ENCODE peak calls at places on chromosome X, in four cellular contexts. One of them, this sample, is unnamed.

GRCh38 chrX:95675794-95676193 is 1008.8 kb upstream of the DIAPH2 start:
- DNase-seq in NCI-H2081: no peak
- DNase-seq in COR-L47: no peak
- DNase-seq in T-helper 2 cell: no peak
- DNase-seq in this sample: peak

GRCh38 chrX:20715176-20715575 is 448.5 kb upstream of the RPS6KA3 start:
- DNase-seq in COR-L47: no peak
- DNase-seq in NCI-H2081: no peak
- DNase-seq in T-helper 2 cell: no peak
- DNase-seq in this sample: no peak

GRCh38 chrX:116240446-116240845 is 69.9 kb downstream of the AGTR2 start:
- DNase-seq in T-helper 2 cell: no peak
- DNase-seq in COR-L47: peak
- DNase-seq in NCI-H2081: peak
- DNase-seq in this sample: no peak

GRCh38 chrX:88425739-88426138 is 321.3 kb upstream of the CPXCR1 start:
- DNase-seq in T-helper 2 cell: no peak
- DNase-seq in COR-L47: no peak
- DNase-seq in NCI-H2081: peak
- DNase-seq in this sample: no peak

GRCh38 chrX:72475952-72476668 is 96.5 kb downstream of the HDAC8 start:
- DNase-seq in COR-L47: no peak
- DNase-seq in NCI-H2081: no peak
- DNase-seq in T-helper 2 cell: no peak
- DNase-seq in this sample: no peak

GRCh38 chrX:108199691-108200090 is 108.1 kb downstream of the ATG4A start:
- DNase-seq in NCI-H2081: peak
- DNase-seq in COR-L47: peak
- DNase-seq in T-helper 2 cell: no peak
- DNase-seq in this sample: no peak

GRCh38 chrX:18617351-18617750 is 54.6 kb downstream of the RS1 start:
- DNase-seq in COR-L47: no peak
- DNase-seq in NCI-H2081: no peak
- DNase-seq in T-helper 2 cell: no peak
- DNase-seq in this sample: no peak

GRCh38 chrX:143635915-143636314 is at the start of gene SLITRK4:
- DNase-seq in COR-L47: no peak
- DNase-seq in NCI-H2081: peak
- DNase-seq in T-helper 2 cell: no peak
- DNase-seq in this sample: no peak

GRCh38 chrX:132037479-132037993 is 14.4 kb downstream of the STK26 start:
- DNase-seq in COR-L47: no peak
- DNase-seq in T-helper 2 cell: no peak
- DNase-seq in NCI-H2081: no peak
- DNase-seq in this sample: no peak

GRCh38 chrX:30015440-30015839 is 199.9 kb upstream of the MAGEB2 start:
- DNase-seq in NCI-H2081: no peak
- DNase-seq in T-helper 2 cell: no peak
- DNase-seq in COR-L47: no peak
- DNase-seq in this sample: no peak

GRCh38 chrX:9940397-9940796 is 26.8 kb upstream of the CLDN34 start:
- DNase-seq in NCI-H2081: no peak
- DNase-seq in COR-L47: no peak
- DNase-seq in T-helper 2 cell: no peak
- DNase-seq in this sample: no peak

GRCh38 chrX:149274516-149275105 is 230.5 kb downstream of the IDS start:
- DNase-seq in T-helper 2 cell: no peak
- DNase-seq in COR-L47: no peak
- DNase-seq in NCI-H2081: no peak
- DNase-seq in this sample: no peak

This sample was measured in lower leg skin.